ENCODE peak calls at places on chromosomes 3 and 15, in nine cellular contexts. B is stimulated activated naive CD4-positive, alpha-beta T cell; V is upper lobe of right lung; W is stimulated activated CD8-positive, alpha-beta memory T cell treated with anti-CD3 and anti-CD28 coated beads, Interleukin-4, amount 100 ng/mL, for 24 hours; R is Right ventricle myocardium superior; I is ACHN; D is psoas muscle; Z is left lung; T is M059J. M is an unnamed sample.

GRCh38 chr3:14137004-14137403 is 12.2 kb downstream of the TMEM43 start:
- DNase-seq in B (no peak), V (no peak), W (no peak), R (no peak), I (no peak), D (peak), Z (peak), T (peak), M (no peak)

GRCh38 chr3:195905970-195906864 is 2.1 kb downstream of the TNK2 start:
- DNase-seq in B (no peak), V (no peak), W (no peak), R (peak), I (no peak), D (no peak), Z (no peak), T (peak), M (peak)

GRCh38 chr3:35965908-35966307 is 326.6 kb downstream of the ARPP21 start:
- DNase-seq in B (no peak), V (no peak), W (no peak), R (no peak), I (peak), D (no peak), Z (no peak), T (peak), M (peak)

GRCh38 chr15:48336940-48337339 is 5.7 kb downstream of the DUT start:
- DNase-seq in B (no peak), V (no peak), W (no peak), R (no peak), I (peak), D (no peak), Z (no peak), T (peak), M (no peak)

GRCh38 chr3:150447084-150447483 is 39.0 kb downstream of the TSC22D2 start:
- DNase-seq in B (no peak), V (no peak), W (no peak), R (no peak), I (no peak), D (no peak), Z (no peak), T (peak), M (no peak)

GRCh38 chr3:25156526-25157075 is 271.5 kb upstream of the RARB start:
- DNase-seq in B (no peak), V (no peak), W (no peak), R (no peak), I (peak), D (no peak), Z (no peak), T (peak), M (peak)

GRCh38 chr3:185555948-185556347 is 3.6 kb upstream of the LIPH start:
- DNase-seq in B (no peak), V (no peak), W (no peak), R (no peak), I (no peak), D (no peak), Z (no peak), T (no peak), M (no peak)

GRCh38 chr3:133461291-133461690 is 61.4 kb downstream of the BFSP2 start:
- DNase-seq in B (no peak), V (no peak), W (no peak), R (no peak), I (no peak), D (no peak), Z (no peak), T (no peak), M (no peak)

GRCh38 chr3:126461450-126462070 is 14.1 kb downstream of the ZXDC start:
- DNase-seq in B (no peak), V (peak), W (no peak), R (no peak), I (no peak), D (no peak), Z (no peak), T (no peak), M (no peak)

GRCh38 chr3:183489455-183490210 is 61.2 kb upstream of the MCF2L2 start:
- DNase-seq in B (no peak), V (no peak), W (no peak), R (no peak), I (no peak), D (no peak), Z (no peak), T (no peak), M (peak)

GRCh38 chr15:87604857-87605446 is 651.6 kb downstream of the NTRK3 start:
- DNase-seq in B (no peak), V (no peak), W (no peak), R (no peak), I (no peak), D (no peak), Z (no peak), T (peak), M (no peak)

GRCh38 chr15:47184003-47184404 is 533.3 kb upstream of the SEMA6D start:
- DNase-seq in B (no peak), V (peak), W (no peak), R (no peak), I (no peak), D (peak), Z (peak), T (no peak), M (no peak)

GRCh38 chr3:124850633-124851032 is 36.5 kb downstream of the ITGB5 start:
- DNase-seq in B (no peak), V (no peak), W (no peak), R (no peak), I (no peak), D (peak), Z (no peak), T (peak), M (no peak)

GRCh38 chr3:124882749-124883148 is 4.4 kb downstream of the ITGB5 start:
- DNase-seq in B (no peak), V (no peak), W (no peak), R (no peak), I (no peak), D (no peak), Z (no peak), T (peak), M (no peak)

GRCh38 chr15:52139599-52140462 is 27.3 kb upstream of the BCL2L10 start:
- DNase-seq in B (peak), V (peak), W (peak), R (peak), I (peak), D (peak), Z (peak), T (peak), M (peak)

GRCh38 chr15:79310612-79310984 is 314 bp upstream of the TMED3 start:
- DNase-seq in B (no peak), V (no peak), W (no peak), R (no peak), I (no peak), D (no peak), Z (no peak), T (peak), M (peak)

GRCh38 chr15:71219646-71220045 is 104.4 kb downstream of the THSD4 start:
- DNase-seq in B (no peak), V (no peak), W (no peak), R (no peak), I (no peak), D (no peak), Z (no peak), T (peak), M (no peak)

GRCh38 chr3:127039719-127040118 is 56.8 kb downstream of the PLXNA1 start:
- DNase-seq in B (no peak), V (peak), W (no peak), R (peak), I (no peak), D (peak), Z (peak), T (no peak), M (no peak)

GRCh38 chr15:40046721-40047412 is 7.9 kb upstream of the SRP14 start:
- DNase-seq in B (no peak), V (no peak), W (no peak), R (no peak), I (peak), D (no peak), Z (no peak), T (peak), M (no peak)

GRCh38 chr3:150371741-150372254 is 36.3 kb upstream of the TSC22D2 start:
- DNase-seq in B (no peak), V (no peak), W (no peak), R (no peak), I (peak), D (no peak), Z (no peak), T (peak), M (peak)

GRCh38 chr3:120743081-120743365 is 479 bp downstream of the GTF2E1 start:
- DNase-seq in B (no peak), V (no peak), W (no peak), R (no peak), I (peak), D (no peak), Z (no peak), T (peak), M (peak)

M was measured in T47D.